ENCODE peak calls at places on chromosomes 7 and 10, in nine cellular contexts. One of them, this sample, is unnamed.

GRCh38 chr10:26311383-26311940 is 94.9 kb downstream of the GAD2 start:
- DNase-seq in erythroblast: no peak
- DNase-seq in stimulated activated CD4-positive, alpha-beta T cell treated with anti-CD3 and anti-CD28 coated beads, Interleukin-12 subunit alpha, Interleukin-12 subunit beta, amount 100 ng/mL, for 4 hours: no peak
- DNase-seq in A549: peak
- DNase-seq in SK-MEL-5: no peak
- DNase-seq in iPS-NIHi11: peak
- DNase-seq in T-helper 2 cell: no peak
- DNase-seq in T follicular helper cell: no peak
- DNase-seq in AG10803: no peak
- DNase-seq in this sample: no peak

GRCh38 chr10:49281461-49281860 is 17.5 kb upstream of the C10orf71 start:
- DNase-seq in AG10803: no peak
- DNase-seq in stimulated activated CD4-positive, alpha-beta T cell treated with anti-CD3 and anti-CD28 coated beads, Interleukin-12 subunit alpha, Interleukin-12 subunit beta, amount 100 ng/mL, for 4 hours: no peak
- DNase-seq in erythroblast: no peak
- DNase-seq in T-helper 2 cell: no peak
- DNase-seq in SK-MEL-5: no peak
- DNase-seq in T follicular helper cell: no peak
- DNase-seq in A549: no peak
- DNase-seq in iPS-NIHi11: peak
- DNase-seq in this sample: no peak

GRCh38 chr7:107744345-107744750 is 406 bp downstream of the CBLL1 start:
- DNase-seq in SK-MEL-5: no peak
- DNase-seq in erythroblast: peak
- DNase-seq in iPS-NIHi11: no peak
- DNase-seq in T-helper 2 cell: no peak
- DNase-seq in T follicular helper cell: peak
- DNase-seq in AG10803: no peak
- DNase-seq in stimulated activated CD4-positive, alpha-beta T cell treated with anti-CD3 and anti-CD28 coated beads, Interleukin-12 subunit alpha, Interleukin-12 subunit beta, amount 100 ng/mL, for 4 hours: no peak
- DNase-seq in A549: no peak
- DNase-seq in this sample: no peak

GRCh38 chr7:23396222-23396621 is 74.1 kb downstream of the IGF2BP3 start:
- DNase-seq in SK-MEL-5: no peak
- DNase-seq in AG10803: peak
- DNase-seq in T-helper 2 cell: no peak
- DNase-seq in iPS-NIHi11: no peak
- DNase-seq in stimulated activated CD4-positive, alpha-beta T cell treated with anti-CD3 and anti-CD28 coated beads, Interleukin-12 subunit alpha, Interleukin-12 subunit beta, amount 100 ng/mL, for 4 hours: no peak
- DNase-seq in A549: no peak
- DNase-seq in T follicular helper cell: no peak
- DNase-seq in erythroblast: no peak
- DNase-seq in this sample: peak

GRCh38 chr7:143395187-143396149 is 13.2 kb downstream of the EPHA1 start:
- DNase-seq in T-helper 2 cell: no peak
- DNase-seq in SK-MEL-5: no peak
- DNase-seq in T follicular helper cell: no peak
- DNase-seq in AG10803: no peak
- DNase-seq in erythroblast: no peak
- DNase-seq in A549: no peak
- DNase-seq in iPS-NIHi11: no peak
- DNase-seq in stimulated activated CD4-positive, alpha-beta T cell treated with anti-CD3 and anti-CD28 coated beads, Interleukin-12 subunit alpha, Interleukin-12 subunit beta, amount 100 ng/mL, for 4 hours: no peak
- DNase-seq in this sample: no peak

GRCh38 chr7:119685906-119686305 is 587.1 kb upstream of the KCND2 start:
- DNase-seq in T-helper 2 cell: no peak
- DNase-seq in T follicular helper cell: no peak
- DNase-seq in A549: no peak
- DNase-seq in SK-MEL-5: no peak
- DNase-seq in stimulated activated CD4-positive, alpha-beta T cell treated with anti-CD3 and anti-CD28 coated beads, Interleukin-12 subunit alpha, Interleukin-12 subunit beta, amount 100 ng/mL, for 4 hours: no peak
- DNase-seq in AG10803: no peak
- DNase-seq in erythroblast: no peak
- DNase-seq in iPS-NIHi11: no peak
- DNase-seq in this sample: no peak

GRCh38 chr7:2520131-2520807 is 695 bp downstream of the LFNG start:
- DNase-seq in T follicular helper cell: no peak
- DNase-seq in T-helper 2 cell: no peak
- DNase-seq in A549: peak
- DNase-seq in iPS-NIHi11: no peak
- DNase-seq in stimulated activated CD4-positive, alpha-beta T cell treated with anti-CD3 and anti-CD28 coated beads, Interleukin-12 subunit alpha, Interleukin-12 subunit beta, amount 100 ng/mL, for 4 hours: no peak
- DNase-seq in SK-MEL-5: peak
- DNase-seq in erythroblast: peak
- DNase-seq in AG10803: no peak
- DNase-seq in this sample: no peak

GRCh38 chr7:19213746-19214145 is 68.5 kb upstream of the FERD3L start:
- DNase-seq in stimulated activated CD4-positive, alpha-beta T cell treated with anti-CD3 and anti-CD28 coated beads, Interleukin-12 subunit alpha, Interleukin-12 subunit beta, amount 100 ng/mL, for 4 hours: no peak
- DNase-seq in SK-MEL-5: no peak
- DNase-seq in T-helper 2 cell: no peak
- DNase-seq in AG10803: no peak
- DNase-seq in A549: no peak
- DNase-seq in iPS-NIHi11: no peak
- DNase-seq in erythroblast: no peak
- DNase-seq in T follicular helper cell: no peak
- DNase-seq in this sample: peak

GRCh38 chr7:7491044-7491443 is 44.6 kb downstream of the COL28A1 start:
- DNase-seq in stimulated activated CD4-positive, alpha-beta T cell treated with anti-CD3 and anti-CD28 coated beads, Interleukin-12 subunit alpha, Interleukin-12 subunit beta, amount 100 ng/mL, for 4 hours: no peak
- DNase-seq in SK-MEL-5: no peak
- DNase-seq in T follicular helper cell: no peak
- DNase-seq in AG10803: no peak
- DNase-seq in erythroblast: no peak
- DNase-seq in T-helper 2 cell: no peak
- DNase-seq in A549: no peak
- DNase-seq in iPS-NIHi11: no peak
- DNase-seq in this sample: no peak

GRCh38 chr7:127448566-127448965 is 56.1 kb upstream of the ZNF800 start:
- DNase-seq in erythroblast: no peak
- DNase-seq in SK-MEL-5: no peak
- DNase-seq in A549: no peak
- DNase-seq in AG10803: no peak
- DNase-seq in T follicular helper cell: no peak
- DNase-seq in T-helper 2 cell: no peak
- DNase-seq in stimulated activated CD4-positive, alpha-beta T cell treated with anti-CD3 and anti-CD28 coated beads, Interleukin-12 subunit alpha, Interleukin-12 subunit beta, amount 100 ng/mL, for 4 hours: no peak
- DNase-seq in iPS-NIHi11: no peak
- DNase-seq in this sample: no peak

GRCh38 chr7:29332027-29332806 is 137.6 kb downstream of the CHN2 start:
- DNase-seq in T follicular helper cell: no peak
- DNase-seq in T-helper 2 cell: no peak
- DNase-seq in erythroblast: no peak
- DNase-seq in stimulated activated CD4-positive, alpha-beta T cell treated with anti-CD3 and anti-CD28 coated beads, Interleukin-12 subunit alpha, Interleukin-12 subunit beta, amount 100 ng/mL, for 4 hours: no peak
- DNase-seq in AG10803: no peak
- DNase-seq in A549: no peak
- DNase-seq in SK-MEL-5: no peak
- DNase-seq in iPS-NIHi11: no peak
- DNase-seq in this sample: no peak

GRCh38 chr10:52755297-52756062 is 17.1 kb downstream of the MBL2 start:
- DNase-seq in SK-MEL-5: no peak
- DNase-seq in iPS-NIHi11: no peak
- DNase-seq in A549: no peak
- DNase-seq in T follicular helper cell: no peak
- DNase-seq in stimulated activated CD4-positive, alpha-beta T cell treated with anti-CD3 and anti-CD28 coated beads, Interleukin-12 subunit alpha, Interleukin-12 subunit beta, amount 100 ng/mL, for 4 hours: no peak
- DNase-seq in erythroblast: peak
- DNase-seq in T-helper 2 cell: no peak
- DNase-seq in AG10803: peak
- DNase-seq in this sample: peak

GRCh38 chr7:117065585-117066150 is 112.4 kb downstream of the ST7 start:
- DNase-seq in SK-MEL-5: no peak
- DNase-seq in T-helper 2 cell: no peak
- DNase-seq in A549: no peak
- DNase-seq in erythroblast: no peak
- DNase-seq in T follicular helper cell: no peak
- DNase-seq in stimulated activated CD4-positive, alpha-beta T cell treated with anti-CD3 and anti-CD28 coated beads, Interleukin-12 subunit alpha, Interleukin-12 subunit beta, amount 100 ng/mL, for 4 hours: no peak
- DNase-seq in AG10803: no peak
- DNase-seq in iPS-NIHi11: no peak
- DNase-seq in this sample: no peak

GRCh38 chr10:88840104-88840503 is 11.5 kb downstream of the ANKRD22 start:
- DNase-seq in A549: no peak
- DNase-seq in SK-MEL-5: no peak
- DNase-seq in T-helper 2 cell: no peak
- DNase-seq in stimulated activated CD4-positive, alpha-beta T cell treated with anti-CD3 and anti-CD28 coated beads, Interleukin-12 subunit alpha, Interleukin-12 subunit beta, amount 100 ng/mL, for 4 hours: no peak
- DNase-seq in T follicular helper cell: no peak
- DNase-seq in iPS-NIHi11: no peak
- DNase-seq in AG10803: no peak
- DNase-seq in erythroblast: no peak
- DNase-seq in this sample: no peak

GRCh38 chr10:71752391-71753090 is 20.8 kb downstream of the VSIR start:
- DNase-seq in iPS-NIHi11: no peak
- DNase-seq in erythroblast: peak
- DNase-seq in T-helper 2 cell: no peak
- DNase-seq in A549: no peak
- DNase-seq in SK-MEL-5: no peak
- DNase-seq in T follicular helper cell: no peak
- DNase-seq in AG10803: no peak
- DNase-seq in stimulated activated CD4-positive, alpha-beta T cell treated with anti-CD3 and anti-CD28 coated beads, Interleukin-12 subunit alpha, Interleukin-12 subunit beta, amount 100 ng/mL, for 4 hours: no peak
- DNase-seq in this sample: no peak

GRCh38 chr10:17066000-17066399 is 63.6 kb downstream of the CUBN start:
- DNase-seq in A549: no peak
- DNase-seq in AG10803: no peak
- DNase-seq in iPS-NIHi11: no peak
- DNase-seq in SK-MEL-5: no peak
- DNase-seq in T follicular helper cell: no peak
- DNase-seq in T-helper 2 cell: no peak
- DNase-seq in erythroblast: no peak
- DNase-seq in stimulated activated CD4-positive, alpha-beta T cell treated with anti-CD3 and anti-CD28 coated beads, Interleukin-12 subunit alpha, Interleukin-12 subunit beta, amount 100 ng/mL, for 4 hours: no peak
- DNase-seq in this sample: no peak

GRCh38 chr10:43574035-43574892 is at the start of gene ZNF239:
- DNase-seq in stimulated activated CD4-positive, alpha-beta T cell treated with anti-CD3 and anti-CD28 coated beads, Interleukin-12 subunit alpha, Interleukin-12 subunit beta, amount 100 ng/mL, for 4 hours: peak
- DNase-seq in T follicular helper cell: peak
- DNase-seq in SK-MEL-5: peak
- DNase-seq in A549: peak
- DNase-seq in T-helper 2 cell: peak
- DNase-seq in erythroblast: peak
- DNase-seq in AG10803: peak
- DNase-seq in iPS-NIHi11: peak
- DNase-seq in this sample: peak

GRCh38 chr10:112369495-112370423 is 4.2 kb upstream of the ACSL5 start:
- DNase-seq in stimulated activated CD4-positive, alpha-beta T cell treated with anti-CD3 and anti-CD28 coated beads, Interleukin-12 subunit alpha, Interleukin-12 subunit beta, amount 100 ng/mL, for 4 hours: no peak
- DNase-seq in T follicular helper cell: no peak
- DNase-seq in iPS-NIHi11: no peak
- DNase-seq in AG10803: no peak
- DNase-seq in SK-MEL-5: no peak
- DNase-seq in A549: no peak
- DNase-seq in erythroblast: no peak
- DNase-seq in T-helper 2 cell: no peak
- DNase-seq in this sample: no peak

GRCh38 chr10:114363745-114364460 is 40.4 kb downstream of the AFAP1L2 start:
- DNase-seq in T follicular helper cell: no peak
- DNase-seq in A549: no peak
- DNase-seq in AG10803: no peak
- DNase-seq in T-helper 2 cell: no peak
- DNase-seq in iPS-NIHi11: no peak
- DNase-seq in stimulated activated CD4-positive, alpha-beta T cell treated with anti-CD3 and anti-CD28 coated beads, Interleukin-12 subunit alpha, Interleukin-12 subunit beta, amount 100 ng/mL, for 4 hours: no peak
- DNase-seq in erythroblast: no peak
- DNase-seq in SK-MEL-5: no peak
- DNase-seq in this sample: no peak

GRCh38 chr10:102004376-102004775 is 51.6 kb downstream of the ARMH3 start:
- DNase-seq in T-helper 2 cell: no peak
- DNase-seq in iPS-NIHi11: no peak
- DNase-seq in A549: no peak
- DNase-seq in AG10803: no peak
- DNase-seq in stimulated activated CD4-positive, alpha-beta T cell treated with anti-CD3 and anti-CD28 coated beads, Interleukin-12 subunit alpha, Interleukin-12 subunit beta, amount 100 ng/mL, for 4 hours: no peak
- DNase-seq in SK-MEL-5: peak
- DNase-seq in T follicular helper cell: no peak
- DNase-seq in erythroblast: no peak
- DNase-seq in this sample: peak

GRCh38 chr10:44398747-44399477 is 14.0 kb upstream of the CXCL12 start:
- DNase-seq in A549: no peak
- DNase-seq in AG10803: no peak
- DNase-seq in T follicular helper cell: no peak
- DNase-seq in SK-MEL-5: no peak
- DNase-seq in erythroblast: no peak
- DNase-seq in stimulated activated CD4-positive, alpha-beta T cell treated with anti-CD3 and anti-CD28 coated beads, Interleukin-12 subunit alpha, Interleukin-12 subunit beta, amount 100 ng/mL, for 4 hours: no peak
- DNase-seq in T-helper 2 cell: no peak
- DNase-seq in iPS-NIHi11: peak
- DNase-seq in this sample: no peak

GRCh38 chr10:87092861-87093460 is 1.7 kb downstream of the GLUD1 start:
- DNase-seq in erythroblast: peak
- DNase-seq in SK-MEL-5: peak
- DNase-seq in iPS-NIHi11: peak
- DNase-seq in T-helper 2 cell: no peak
- DNase-seq in T follicular helper cell: peak
- DNase-seq in AG10803: peak
- DNase-seq in stimulated activated CD4-positive, alpha-beta T cell treated with anti-CD3 and anti-CD28 coated beads, Interleukin-12 subunit alpha, Interleukin-12 subunit beta, amount 100 ng/mL, for 4 hours: no peak
- DNase-seq in A549: no peak
- DNase-seq in this sample: peak

GRCh38 chr10:76885815-76886214 is 751.8 kb downstream of the KCNMA1 start:
- DNase-seq in AG10803: peak
- DNase-seq in A549: no peak
- DNase-seq in stimulated activated CD4-positive, alpha-beta T cell treated with anti-CD3 and anti-CD28 coated beads, Interleukin-12 subunit alpha, Interleukin-12 subunit beta, amount 100 ng/mL, for 4 hours: no peak
- DNase-seq in SK-MEL-5: no peak
- DNase-seq in T follicular helper cell: no peak
- DNase-seq in erythroblast: no peak
- DNase-seq in iPS-NIHi11: peak
- DNase-seq in T-helper 2 cell: no peak
- DNase-seq in this sample: peak

GRCh38 chr10:110045772-110046171 is 38.0 kb downstream of the ADD3 start:
- DNase-seq in T follicular helper cell: no peak
- DNase-seq in iPS-NIHi11: no peak
- DNase-seq in A549: no peak
- DNase-seq in erythroblast: no peak
- DNase-seq in SK-MEL-5: no peak
- DNase-seq in T-helper 2 cell: no peak
- DNase-seq in AG10803: no peak
- DNase-seq in stimulated activated CD4-positive, alpha-beta T cell treated with anti-CD3 and anti-CD28 coated beads, Interleukin-12 subunit alpha, Interleukin-12 subunit beta, amount 100 ng/mL, for 4 hours: no peak
- DNase-seq in this sample: no peak

GRCh38 chr7:55245271-55245723 is 119.8 kb upstream of the LANCL2 start:
- DNase-seq in T follicular helper cell: no peak
- DNase-seq in T-helper 2 cell: no peak
- DNase-seq in SK-MEL-5: no peak
- DNase-seq in stimulated activated CD4-positive, alpha-beta T cell treated with anti-CD3 and anti-CD28 coated beads, Interleukin-12 subunit alpha, Interleukin-12 subunit beta, amount 100 ng/mL, for 4 hours: no peak
- DNase-seq in AG10803: peak
- DNase-seq in A549: no peak
- DNase-seq in iPS-NIHi11: no peak
- DNase-seq in erythroblast: no peak
- DNase-seq in this sample: peak

GRCh38 chr10:131737543-131738395 is 163.0 kb upstream of the PPP2R2D start:
- DNase-seq in iPS-NIHi11: peak
- DNase-seq in AG10803: no peak
- DNase-seq in stimulated activated CD4-positive, alpha-beta T cell treated with anti-CD3 and anti-CD28 coated beads, Interleukin-12 subunit alpha, Interleukin-12 subunit beta, amount 100 ng/mL, for 4 hours: no peak
- DNase-seq in A549: no peak
- DNase-seq in T follicular helper cell: no peak
- DNase-seq in T-helper 2 cell: no peak
- DNase-seq in SK-MEL-5: no peak
- DNase-seq in erythroblast: no peak
- DNase-seq in this sample: no peak

GRCh38 chr7:152395115-152395514 is 40.7 kb downstream of the KMT2C start:
- DNase-seq in stimulated activated CD4-positive, alpha-beta T cell treated with anti-CD3 and anti-CD28 coated beads, Interleukin-12 subunit alpha, Interleukin-12 subunit beta, amount 100 ng/mL, for 4 hours: no peak
- DNase-seq in T follicular helper cell: no peak
- DNase-seq in AG10803: no peak
- DNase-seq in T-helper 2 cell: no peak
- DNase-seq in iPS-NIHi11: no peak
- DNase-seq in SK-MEL-5: no peak
- DNase-seq in erythroblast: no peak
- DNase-seq in A549: no peak
- DNase-seq in this sample: peak